ENCODE peak calls at places on chromosomes 16 and 17, in nine cellular contexts. P is D341Med; U is EL; C is CD8-positive, alpha-beta T cell; S is left cardiac atrium; A is activated CD4-positive, alpha-beta T cell treated with anti-CD3 and anti-CD28 coated beads, Interleukin-2, amount 50 U/mL, for 48 hours; Y is bronchial epithelial cell; X is substantia nigra; B is head of caudate nucleus. H is an unnamed sample.

GRCh38 chr17:67098022-67098421 is 53.7 kb downstream of the CACNG1 start:
- DNase-seq in P (no peak), U (no peak), C (no peak), S (no peak), A (no peak), Y (no peak), X (no peak), B (no peak), H (no peak)

GRCh38 chr17:57362797-57363556 is 106.7 kb downstream of the MSI2 start:
- DNase-seq in P (no peak), U (no peak), C (no peak), S (no peak), A (no peak), Y (no peak), X (no peak), B (no peak), H (no peak)

GRCh38 chr16:58013201-58013956 is 12.2 kb downstream of the USB1 start:
- DNase-seq in P (no peak), U (no peak), C (no peak), S (no peak), A (no peak), Y (no peak), X (no peak), B (no peak), H (no peak)

GRCh38 chr16:69482410-69482951 is 58.1 kb downstream of the CYB5B start:
- DNase-seq in P (peak; percentile 87), U (peak; percentile 58), C (no peak), S (peak; percentile 87), A (no peak), Y (no peak), X (peak; percentile 11), B (no peak), H (no peak)

GRCh38 chr16:21937387-21937829 is 15.8 kb upstream of the UQCRC2 start:
- DNase-seq in P (no peak), U (no peak), C (no peak), S (no peak), A (no peak), Y (no peak), X (no peak), B (no peak), H (no peak)

GRCh38 chr16:1877089-1877488 is 5.1 kb upstream of the MEIOB start:
- DNase-seq in P (no peak), U (no peak), C (no peak), S (no peak), A (no peak), Y (no peak), X (no peak), B (no peak), H (no peak)

GRCh38 chr17:75668489-75668888 is 1.4 kb downstream of the SAP30BP start:
- DNase-seq in P (no peak), U (no peak), C (no peak), S (no peak), A (no peak), Y (no peak), X (no peak), B (no peak), H (no peak)

GRCh38 chr17:44933824-44934744 is 13.5 kb downstream of the KIF18B start:
- DNase-seq in P (no peak), U (no peak), C (no peak), S (no peak), A (no peak), Y (no peak), X (no peak), B (no peak), H (no peak)

GRCh38 chr16:4093495-4094137 is 22.6 kb downstream of the ADCY9 start:
- DNase-seq in P (no peak), U (no peak), C (no peak), S (peak; percentile 49), A (no peak), Y (no peak), X (no peak), B (no peak), H (no peak)

GRCh38 chr17:64687959-64688358 is 25.9 kb upstream of the SMURF2 start:
- DNase-seq in P (no peak), U (peak; percentile 89), C (no peak), S (no peak), A (no peak), Y (peak; percentile 74), X (no peak), B (no peak), H (no peak)

GRCh38 chr16:73610160-73610559 is 562.2 kb upstream of the ZFHX3 start:
- DNase-seq in P (no peak), U (no peak), C (no peak), S (no peak), A (no peak), Y (no peak), X (no peak), B (no peak), H (no peak)

GRCh38 chr17:67672592-67672991 is 45.1 kb upstream of the NOL11 start:
- DNase-seq in P (no peak), U (no peak), C (no peak), S (no peak), A (no peak), Y (peak; percentile 16), X (no peak), B (no peak), H (no peak)

GRCh38 chr17:47808036-47808829 is 13.4 kb downstream of the OSBPL7 start:
- DNase-seq in P (peak; percentile 27), U (no peak), C (no peak), S (no peak), A (no peak), Y (no peak), X (no peak), B (no peak), H (no peak)

GRCh38 chr16:14635394-14636145 is 2.8 kb downstream of the BFAR start:
- DNase-seq in P (no peak), U (no peak), C (no peak), S (no peak), A (no peak), Y (no peak), X (no peak), B (no peak), H (no peak)

GRCh38 chr17:82520041-82520910 is 744 bp downstream of the FOXK2 start:
- DNase-seq in P (peak; percentile 82), U (peak; percentile 30), C (peak; percentile 61), S (no peak), A (peak; percentile 40), Y (no peak), X (peak; percentile 25), B (peak; percentile 56), H (peak; percentile 68)

GRCh38 chr17:60167095-60167741 is 17.4 kb downstream of the CA4 start:
- DNase-seq in P (no peak), U (peak; percentile 35), C (no peak), S (no peak), A (no peak), Y (peak; percentile 12), X (no peak), B (peak; percentile 25), H (no peak)

GRCh38 chr17:55152236-55152635 is 112.5 kb upstream of the HLF start:
- DNase-seq in P (no peak), U (no peak), C (no peak), S (no peak), A (no peak), Y (peak; percentile 49), X (no peak), B (no peak), H (no peak)

GRCh38 chr16:30095166-30096078 is 591 bp downstream of the YPEL3 start:
- DNase-seq in P (no peak), U (no peak), C (peak; percentile 63), S (no peak), A (no peak), Y (no peak), X (no peak), B (no peak), H (peak; percentile 60)

GRCh38 chr17:46157443-46158107 is 35.7 kb downstream of the KANSL1 start:
- DNase-seq in P (no peak), U (peak; percentile 46), C (no peak), S (no peak), A (no peak), Y (no peak), X (no peak), B (no peak), H (no peak)

GRCh38 chr17:53032861-53033271 is 789.9 kb upstream of the KIF2B start:
- DNase-seq in P (peak; percentile 64), U (peak; percentile 1), C (no peak), S (no peak), A (no peak), Y (peak; percentile 66), X (no peak), B (no peak), H (no peak)

GRCh38 chr16:67555795-67556212 is 6.5 kb upstream of the CTCF start:
- DNase-seq in P (no peak), U (peak; percentile 76), C (no peak), S (no peak), A (no peak), Y (peak; percentile 92), X (no peak), B (no peak), H (no peak)

GRCh38 chr16:21599158-21599993 is at the start of gene METTL9:
- DNase-seq in P (peak; percentile 94), U (peak; percentile 94), C (peak; percentile 97), S (peak; percentile 95), A (peak; percentile 92), Y (peak; percentile 80), X (peak; percentile 93), B (peak; percentile 97), H (peak; percentile 94)

GRCh38 chr17:49117581-49118230 is 14.9 kb upstream of the B4GALNT2 start:
- DNase-seq in P (no peak), U (no peak), C (no peak), S (no peak), A (no peak), Y (peak; percentile 78), X (no peak), B (no peak), H (no peak)

GRCh38 chr16:30829130-30830071 is 42.4 kb upstream of the ZNF629 start:
- DNase-seq in P (no peak), U (no peak), C (no peak), S (no peak), A (no peak), Y (no peak), X (no peak), B (no peak), H (no peak)

GRCh38 chr16:69851491-69852240 is 89.5 kb downstream of the WWP2 start:
- DNase-seq in P (no peak), U (no peak), C (no peak), S (no peak), A (no peak), Y (no peak), X (no peak), B (no peak), H (no peak)

GRCh38 chr17:81160747-81161453 is 4.4 kb upstream of the PVALEF start:
- DNase-seq in P (no peak), U (no peak), C (no peak), S (no peak), A (no peak), Y (no peak), X (no peak), B (no peak), H (no peak)

GRCh38 chr16:72848759-72849664 is 198.9 kb downstream of the ZFHX3 start:
- DNase-seq in P (peak; percentile 51), U (peak; percentile 91), C (no peak), S (peak; percentile 89), A (no peak), Y (peak; percentile 76), X (peak; percentile 80), B (peak; percentile 40), H (no peak)

GRCh38 chr16:12951392-12951791 is 50.0 kb downstream of the SHISA9 start:
- DNase-seq in P (no peak), U (no peak), C (no peak), S (no peak), A (no peak), Y (no peak), X (no peak), B (no peak), H (no peak)

GRCh38 chr16:26992661-26993365 is 73.9 kb upstream of the C16orf82 start:
- DNase-seq in P (peak; percentile 74), U (no peak), C (no peak), S (no peak), A (no peak), Y (no peak), X (no peak), B (no peak), H (no peak)